ENCODE peak calls at places on chromosomes 13 and 19, in seven cellular contexts. E is breast epithelium, X is ovary, W is IMR-90, B is stomach, G is body of pancreas, U is lower leg skin. T is an unnamed sample.

GRCh38 chr19:6322284-6322683 is 11.1 kb downstream of the ACER1 start:
- DNase-seq in E (no peak), X (no peak), W (no peak), B (no peak), G (no peak), U (no peak), T (no peak)

GRCh38 chr19:35901854-35902661 is at the start of gene HCST:
- DNase-seq in E (no peak), X (no peak), W (peak; percentile 22), B (no peak), G (no peak), U (no peak), T (peak; percentile 56)

GRCh38 chr19:44356383-44357111 is at the start of gene ZNF112:
- DNase-seq in E (peak; percentile 85), X (peak; percentile 84), W (peak; percentile 91), B (peak; percentile 90), G (peak; percentile 92), U (peak; percentile 88), T (peak; percentile 61)

GRCh38 chr19:11221082-11221598 is 18.3 kb upstream of the ANGPTL8 start:
- DNase-seq in E (no peak), X (no peak), W (no peak), B (no peak), G (no peak), U (no peak), T (no peak)

GRCh38 chr19:11387154-11388034 is 3.3 kb upstream of the EPOR start:
- DNase-seq in E (no peak), X (no peak), W (no peak), B (no peak), G (no peak), U (no peak), T (no peak)

GRCh38 chr13:87622921-87623320 is 48.2 kb upstream of the SLITRK5 start:
- DNase-seq in E (no peak), X (no peak), W (no peak), B (no peak), G (no peak), U (no peak), T (no peak)

GRCh38 chr13:62846302-62846701 is 1430.7 kb upstream of the PCDH20 start:
- DNase-seq in E (no peak), X (no peak), W (peak; percentile 62), B (no peak), G (no peak), U (no peak), T (no peak)

GRCh38 chr13:27273658-27274425 is 3.2 kb downstream of the RASL11A start:
- DNase-seq in E (no peak), X (no peak), W (peak; percentile 55), B (no peak), G (no peak), U (no peak), T (no peak)

GRCh38 chr13:101115762-101116161 is 300.5 kb downstream of the NALCN start:
- DNase-seq in E (no peak), X (no peak), W (no peak), B (no peak), G (no peak), U (no peak), T (no peak)

GRCh38 chr13:112448621-112449544 is 72.7 kb downstream of the SPACA7 start:
- DNase-seq in E (no peak), X (no peak), W (no peak), B (peak; percentile 21), G (no peak), U (no peak), T (no peak)

GRCh38 chr13:49183672-49184315 is 36.3 kb upstream of the MLNR start:
- DNase-seq in E (no peak), X (no peak), W (peak; percentile 17), B (no peak), G (no peak), U (no peak), T (no peak)

GRCh38 chr19:7203317-7203716 is 90.9 kb downstream of the INSR start:
- DNase-seq in E (no peak), X (no peak), W (no peak), B (no peak), G (no peak), U (no peak), T (no peak)

GRCh38 chr19:40609561-40610395 is 8.6 kb downstream of the LTBP4 start:
- DNase-seq in E (peak; percentile 88), X (peak; percentile 53), W (no peak), B (peak; percentile 96), G (peak; percentile 97), U (peak; percentile 93), T (peak; percentile 98)

GRCh38 chr13:98393873-98394272 is 183.0 kb downstream of the STK24 start:
- DNase-seq in E (no peak), X (no peak), W (no peak), B (no peak), G (no peak), U (no peak), T (no peak)

GRCh38 chr19:47749326-47749725 is 4.0 kb downstream of the NOP53 start:
- DNase-seq in E (no peak), X (no peak), W (no peak), B (no peak), G (no peak), U (no peak), T (no peak)

GRCh38 chr19:44111910-44112463 is 1.2 kb upstream of the ZNF225 start:
- DNase-seq in E (no peak), X (no peak), W (peak; percentile 92), B (no peak), G (no peak), U (no peak), T (peak; percentile 9)

GRCh38 chr19:611506-611869 is 21.8 kb downstream of the HCN2 start:
- DNase-seq in E (no peak), X (no peak), W (peak; percentile 96), B (no peak), G (no peak), U (no peak), T (peak; percentile 95)

GRCh38 chr19:612941-613340 is 20.4 kb downstream of the POLRMT start:
- DNase-seq in E (no peak), X (no peak), W (no peak), B (no peak), G (no peak), U (no peak), T (no peak)

GRCh38 chr19:610071-610800 is 20.6 kb downstream of the HCN2 start:
- DNase-seq in E (no peak), X (no peak), W (no peak), B (peak; percentile 41), G (no peak), U (no peak), T (no peak)

GRCh38 chr19:609001-609340 is 19.3 kb downstream of the HCN2 start:
- DNase-seq in E (no peak), X (no peak), W (no peak), B (peak; percentile 65), G (no peak), U (peak; percentile 33), T (peak; percentile 83)

GRCh38 chr19:610801-611505 is 21.3 kb downstream of the HCN2 start:
- DNase-seq in E (no peak), X (peak; percentile 86), W (peak; percentile 76), B (peak; percentile 38), G (no peak), U (no peak), T (peak; percentile 91)
- TF ChIP-seq POLR2A in E (no peak), X (no peak), W (no peak), B (no peak), G (no peak), U (no peak), T (peak; percentile 18)

DNA sequence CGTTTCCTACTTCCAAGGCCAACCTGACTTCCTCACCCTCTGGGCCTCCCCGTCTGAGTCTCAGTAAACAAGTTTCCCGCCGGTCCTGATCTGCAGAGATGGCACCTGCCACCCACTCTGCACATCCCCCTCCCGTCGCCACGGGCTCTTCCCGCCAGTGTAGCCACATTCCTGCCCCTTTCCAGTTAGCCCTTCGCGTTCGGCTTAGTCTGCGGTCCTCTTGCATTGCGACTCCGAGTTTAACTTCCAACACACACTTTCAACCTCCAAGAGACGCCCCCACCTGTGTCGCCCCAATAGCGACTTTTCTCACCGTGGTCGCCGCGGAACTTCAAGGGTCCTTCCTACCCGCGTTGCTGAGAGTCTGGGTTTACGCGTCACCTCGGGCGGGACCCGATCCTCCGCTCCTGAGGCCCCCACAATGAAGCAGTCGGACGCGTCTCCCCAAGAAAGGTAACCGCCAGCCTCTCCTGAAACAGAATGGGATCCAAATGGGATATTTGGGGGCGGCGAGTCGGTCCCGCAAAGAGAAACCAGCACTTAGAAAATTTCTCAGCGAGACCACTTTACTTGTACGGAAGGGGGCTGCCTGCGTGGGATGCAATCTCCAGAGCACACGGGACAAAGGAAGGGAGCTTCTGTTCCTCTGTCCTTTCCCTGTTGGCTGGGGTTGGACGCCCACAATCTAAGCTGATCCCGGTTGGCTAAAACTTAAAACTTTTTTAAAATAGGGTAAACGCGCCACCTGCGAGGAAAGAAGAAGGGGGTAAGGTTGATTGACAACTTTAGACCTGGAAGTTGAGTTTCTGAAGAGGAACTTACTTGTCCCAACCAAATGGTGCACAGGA is 1.0 kb upstream of the BSG start:
- DNase-seq in E (peak; percentile 67), X (peak; percentile 47), W (peak; percentile 35), B (peak; percentile 43), G (peak; percentile 48), U (peak; percentile 53), T (no peak)
- TF ChIP-seq POLR2A in E (no peak), X (no peak), W (no peak), B (no peak), G (no peak), U (no peak), T (no peak)

GRCh38 chr19:49473868-49474544 is at the start of gene FLT3LG:
- DNase-seq in E (peak; percentile 74), X (peak; percentile 77), W (peak; percentile 69), B (peak; percentile 79), G (peak; percentile 67), U (no peak), T (peak; percentile 99)
- TF ChIP-seq POLR2A in E (no peak), X (no peak), W (no peak), B (no peak), G (no peak), U (no peak), T (peak; percentile 21)

GRCh38 chr13:37479901-37480300 is 118.7 kb downstream of the POSTN start:
- DNase-seq in E (no peak), X (no peak), W (peak; percentile 23), B (no peak), G (no peak), U (no peak), T (no peak)

GRCh38 chr13:37485766-37486165 is 112.8 kb downstream of the POSTN start:
- DNase-seq in E (no peak), X (no peak), W (peak; percentile 33), B (no peak), G (no peak), U (no peak), T (no peak)

GRCh38 chr13:37484056-37484455 is 114.5 kb downstream of the POSTN start:
- DNase-seq in E (no peak), X (no peak), W (no peak), B (no peak), G (no peak), U (no peak), T (no peak)

GRCh38 chr13:37481005-37481857 is 117.3 kb downstream of the POSTN start:
- DNase-seq in E (no peak), X (no peak), W (peak; percentile 66), B (no peak), G (no peak), U (no peak), T (no peak)

GRCh38 chr13:37481858-37482227 is 116.7 kb downstream of the POSTN start:
- DNase-seq in E (no peak), X (no peak), W (no peak), B (no peak), G (no peak), U (no peak), T (no peak)
- TF ChIP-seq POLR2A in E (no peak), X (no peak), W (no peak), B (no peak), G (no peak), U (no peak), T (no peak)

T was measured in H54.